ENCODE peak calls at places on chromosomes 16 and 17, in four cellular contexts. V is gastrocnemius medialis, U is prostate gland, A is heart right ventricle. N is an unnamed sample.

GRCh38 chr17:77235370-77236080 is 94.8 kb downstream of the SEC14L1 start:
- DNase-seq in V (no peak), A (no peak), U (no peak), N (peak; percentile 54)

GRCh38 chr16:57871457-57871856 is 69.2 kb upstream of the KIFC3 start:
- DNase-seq in V (no peak), A (no peak), U (no peak), N (no peak)

GRCh38 chr17:18966831-18967624 is 15.1 kb downstream of the SLC5A10 start:
- DNase-seq in A (no peak), V (peak; percentile 61), U (no peak), N (no peak)

GRCh38 chr17:81050645-81051625 is 16.0 kb downstream of the BAIAP2 start:
- DNase-seq in V (no peak), U (no peak), A (no peak), N (no peak)

GRCh38 chr16:88378401-88378800 is 4.4 kb upstream of the ZNF469 start:
- DNase-seq in V (no peak), A (no peak), U (no peak), N (no peak)

GRCh38 chr17:61485067-61485775 is 33.0 kb downstream of the TBX4 start:
- DNase-seq in U (no peak), V (no peak), A (no peak), N (no peak)

GRCh38 chr17:71933306-71933705 is 187.5 kb upstream of the SOX9 start:
- DNase-seq in V (no peak), U (no peak), A (no peak), N (no peak)

GRCh38 chr17:2393954-2394749 is 6.7 kb downstream of the MNT start:
- DNase-seq in U (no peak), V (no peak), A (no peak), N (no peak)

GRCh38 chr17:54013117-54013516 is 190.4 kb downstream of the KIF2B start:
- DNase-seq in U (no peak), A (no peak), V (no peak), N (no peak)

GRCh38 chr17:78268191-78268874 is 36.9 kb downstream of the TMEM235 start:
- DNase-seq in A (no peak), U (no peak), V (no peak), N (no peak)

GRCh38 chr16:73068546-73069401 is 20.8 kb upstream of the ZFHX3 start:
- DNase-seq in A (peak; percentile 79), V (peak; percentile 93), U (no peak), N (peak; percentile 48)

GRCh38 chr17:68398731-68399637 is 58.3 kb downstream of the WIPI1 start:
- DNase-seq in U (peak; percentile 59), A (peak; percentile 59), V (peak; percentile 63), N (peak; percentile 69)

GRCh38 chr16:49834496-49835009 is 21.4 kb downstream of the ZNF423 start:
- DNase-seq in U (no peak), A (peak; percentile 64), V (peak; percentile 96), N (no peak)

GRCh38 chr17:77606865-77607210 is 351.7 kb upstream of the TNRC6C start:
- DNase-seq in V (no peak), A (no peak), U (no peak), N (no peak)

GRCh38 chr16:83134638-83135037 is 507.9 kb downstream of the CDH13 start:
- DNase-seq in V (no peak), U (no peak), A (no peak), N (no peak)

GRCh38 chr17:57666946-57667345 is 78.2 kb downstream of the CCDC182 start:
- DNase-seq in V (no peak), A (no peak), U (no peak), N (no peak)

GRCh38 chr17:48351916-48352332 is 78.1 kb downstream of the SKAP1 start:
- DNase-seq in U (no peak), V (no peak), A (no peak), N (no peak)

GRCh38 chr17:81691196-81691595 is 7.4 kb downstream of the HGS start:
- DNase-seq in U (no peak), V (no peak), A (no peak), N (no peak)

GRCh38 chr17:2158011-2158410 is 103.1 kb downstream of the HIC1 start:
- DNase-seq in U (no peak), V (no peak), A (no peak), N (no peak)

GRCh38 chr16:13938480-13938879 is 18.5 kb downstream of the ERCC4 start:
- DNase-seq in U (no peak), V (peak; percentile 37), A (no peak), N (no peak)

GRCh38 chr17:1919206-1919605 is 89.4 kb downstream of the RPA1 start:
- DNase-seq in U (no peak), V (no peak), A (no peak), N (no peak)

GRCh38 chr17:74631468-74632195 is 8.1 kb upstream of the CD300E start:
- DNase-seq in A (no peak), V (no peak), U (no peak), N (no peak)

GRCh38 chr16:78437352-78437968 is 338.0 kb downstream of the WWOX start:
- DNase-seq in U (no peak), A (peak; percentile 19), V (no peak), N (peak; percentile 30)

GRCh38 chr17:42312285-42313130 is 24.2 kb downstream of the STAT5A start:
- DNase-seq in V (peak; percentile 91), U (peak; percentile 78), A (peak; percentile 86), N (peak; percentile 83)

GRCh38 chr16:69150146-69150865 is 17.9 kb downstream of the UTP4 start:
- DNase-seq in U (peak; percentile 73), V (no peak), A (peak; percentile 75), N (peak; percentile 58)

GRCh38 chr17:2931426-2931825 is 132.0 kb downstream of the OR1D5 start:
- DNase-seq in A (no peak), U (no peak), V (no peak), N (no peak)

GRCh38 chr17:2954898-2955445 is 108.4 kb downstream of the OR1D5 start:
- DNase-seq in V (no peak), A (no peak), U (no peak), N (no peak)

GRCh38 chr17:2816688-2817087 is 20.4 kb downstream of the RAP1GAP2 start:
- DNase-seq in U (no peak), A (no peak), V (no peak), N (no peak)

GRCh38 chr16:31393056-31393455 is at the start of gene ITGAD:
- DNase-seq in A (no peak), U (no peak), V (no peak), N (no peak)

GRCh38 chr17:68437979-68438877 is 19.1 kb downstream of the WIPI1 start:
- DNase-seq in A (peak; percentile 44), U (no peak), V (peak; percentile 25), N (peak; percentile 38)

GRCh38 chr16:4426722-4427372 is 1.2 kb downstream of the DNAJA3 start:
- DNase-seq in A (no peak), U (no peak), V (no peak), N (no peak)

GRCh38 chr17:48725005-48725293 is 2.0 kb downstream of the PRAC2 start:
- DNase-seq in U (no peak), V (no peak), A (no peak), N (no peak)

GRCh38 chr17:29080323-29080722 is 37.4 kb downstream of the PIPOX start:
- DNase-seq in V (no peak), U (no peak), A (no peak), N (no peak)

GRCh38 chr16:72380283-72380682 is 208.3 kb upstream of the PMFBP1 start:
- DNase-seq in V (no peak), A (no peak), U (no peak), N (no peak)

GRCh38 chr17:28897769-28898259 is 281 bp upstream of the FLOT2 start:
- DNase-seq in V (no peak), U (no peak), A (peak; percentile 36), N (no peak)

GRCh38 chr16:85178006-85178591 is 65.8 kb upstream of the CIBAR2 start:
- DNase-seq in V (no peak), A (no peak), U (no peak), N (no peak)

GRCh38 chr17:17342242-17342945 is 39.2 kb downstream of the NT5M start:
- DNase-seq in A (no peak), U (no peak), V (no peak), N (no peak)

GRCh38 chr16:2156025-2156848 is 655 bp downstream of the TRAF7 start:
- DNase-seq in A (no peak), V (no peak), U (no peak), N (no peak)

GRCh38 chr17:7782237-7782636 is 51.8 kb upstream of the KDM6B start:
- DNase-seq in V (no peak), A (no peak), U (no peak), N (no peak)

GRCh38 chr17:7294614-7295153 is at the start of gene YBX2:
- DNase-seq in U (peak; percentile 57), V (peak; percentile 92), A (peak; percentile 66), N (peak; percentile 86)

GRCh38 chr17:51189628-51190027 is 23.4 kb downstream of the NME2 start:
- DNase-seq in U (no peak), A (no peak), V (no peak), N (no peak)
- H3K36me3 ChIP-seq in U (no peaks in the 10 kb centered on the region), A (peaks cover 98% of the 10 kb centered on the region), V (peaks cover 47% of the 10 kb centered on the region), N (no peaks in the 10 kb centered on the region)

GRCh38 chr17:30503558-30503957 is 26.4 kb downstream of the GOSR1 start:
- DNase-seq in V (no peak), A (no peak), U (no peak), N (no peak)

GRCh38 chr17:30506423-30506822 is 29.2 kb downstream of the GOSR1 start:
- DNase-seq in V (no peak), A (no peak), U (no peak), N (no peak)

GRCh38 chr17:30505868-30506417 is 28.7 kb downstream of the GOSR1 start:
- DNase-seq in U (no peak), A (no peak), V (no peak), N (no peak)
- H3K4me3 ChIP-seq in U (no peak overlapping the region), A (no peak overlapping the region), V (no peak overlapping the region), N (no peak overlapping the region)

DNA sequence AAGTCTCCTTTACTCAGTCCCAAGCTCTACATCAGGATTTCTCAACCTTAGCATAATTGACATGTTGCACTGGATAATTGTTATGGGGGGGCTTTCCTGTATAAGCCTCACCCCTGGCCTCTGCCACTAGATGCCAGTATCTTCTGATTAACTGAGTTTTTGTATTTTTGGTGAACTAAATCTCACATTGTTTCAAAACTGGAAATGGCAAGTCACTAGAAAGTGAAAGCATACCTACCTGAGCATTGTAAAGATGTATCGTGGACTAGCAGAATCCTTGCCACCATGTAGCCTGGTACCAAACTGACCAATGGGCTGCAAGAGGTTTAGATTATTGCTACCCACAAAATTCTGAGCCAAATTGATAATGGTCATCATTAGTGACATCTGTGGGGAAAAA is 15.0 kb downstream of the TOP2A start:
- DNase-seq in V (no peak), A (no peak), U (no peak), N (no peak)
- H3K36me3 ChIP-seq in V (no peaks in the 10 kb centered on the region), A (no peaks in the 10 kb centered on the region), U (no peaks in the 10 kb centered on the region), N (no peaks in the 10 kb centered on the region)

GRCh38 chr16:80997964-80998620 is 8.6 kb downstream of the CMC2 start:
- DNase-seq in U (no peak), V (no peak), A (no peak), N (no peak)
- H3K4me3 ChIP-seq in U (no peak overlapping the region), V (no peak overlapping the region), A (no peak overlapping the region), N (no peak overlapping the region)